ENCODE peak calls at places on chromosomes 6 and 20, in four cellular contexts. L, H, R and Y are unnamed samples.
A peak's percentile ranks its signal among the peaks of the same experiment; 100 is the strongest.

GRCh38 chr20:22789661-22790060 is 205.3 kb upstream of the FOXA2 start:
- DNase-seq in L (no peak), R (no peak), H (no peak), Y (no peak)

GRCh38 chr20:19943021-19943659 is 74.0 kb upstream of the NAA20 start:
- DNase-seq in L (no peak), R (no peak), H (peak; percentile 89), Y (peak; percentile 58)

GRCh38 chr20:2691127-2691526 is 1.5 kb upstream of the EBF4 start:
- DNase-seq in L (no peak), H (no peak), R (no peak), Y (no peak)

GRCh38 chr6:13431861-13432465 is 55.4 kb downstream of the GFOD1 start:
- DNase-seq in H (no peak), L (no peak), R (no peak), Y (no peak)

GRCh38 chr6:6586671-6587526 is 1.6 kb upstream of the LY86 start:
- DNase-seq in H (no peak), R (no peak), L (no peak), Y (no peak)

GRCh38 chr6:128335963-128336362 is 184.4 kb downstream of the PTPRK start:
- DNase-seq in H (no peak), R (no peak), L (no peak), Y (no peak)

GRCh38 chr6:96878101-96878500 is 19.6 kb downstream of the NDUFAF4 start:
- DNase-seq in L (peak; percentile 3), R (no peak), H (no peak), Y (no peak)

GRCh38 chr6:135503703-135504475 is 6.3 kb upstream of the AHI1 start:
- DNase-seq in H (no peak), L (no peak), R (no peak), Y (no peak)

GRCh38 chr6:47419621-47420020 is 58.0 kb upstream of the CD2AP start:
- DNase-seq in L (no peak), R (no peak), H (no peak), Y (no peak)

GRCh38 chr6:157268396-157268795 is 54.9 kb downstream of the TMEM242 start:
- DNase-seq in H (no peak), R (no peak), L (no peak), Y (no peak)

GRCh38 chr6:35161776-35162607 is 20.9 kb upstream of the TCP11 start:
- DNase-seq in H (no peak), R (no peak), L (no peak), Y (no peak)

GRCh38 chr6:148800535-148800934 is 53.7 kb downstream of the UST start:
- DNase-seq in R (no peak), L (peak; percentile 45), H (no peak), Y (no peak)

GRCh38 chr6:147053311-147053921 is 150.8 kb upstream of the STXBP5 start:
- DNase-seq in L (no peak), R (no peak), H (no peak), Y (no peak)

GRCh38 chr20:52190437-52191131 is 995 bp downstream of the ZFP64 start:
- DNase-seq in R (no peak), L (peak; percentile 89), H (peak; percentile 57), Y (peak; percentile 54)

GRCh38 chr6:43070028-43070632 is 6.0 kb upstream of the PTK7 start:
- DNase-seq in L (peak; percentile 63), R (no peak), H (peak; percentile 70), Y (peak; percentile 64)

GRCh38 chr20:4022386-4023350 is 7.3 kb upstream of the RNF24 start:
- DNase-seq in L (no peak), H (no peak), R (no peak), Y (no peak)

GRCh38 chr6:33592595-33593413 is 12.7 kb upstream of the BAK1 start:
- DNase-seq in R (no peak), L (no peak), H (no peak), Y (no peak)

GRCh38 chr20:59456342-59457132 is 147.8 kb upstream of the PHACTR3 start:
- DNase-seq in L (no peak), R (no peak), H (no peak), Y (no peak)

GRCh38 chr20:49210101-49210749 is 9.0 kb upstream of the DDX27 start:
- DNase-seq in R (no peak), H (no peak), L (no peak), Y (no peak)